ENCODE peak calls at places on chromosomes 16 and 17, in nine cellular contexts. D is neural progenitor cell, W is cardiac fibroblast, E is mucosa of descending colon, X is GM12865, R is nephron progenitor cell, V is HCT116, G is cardiac muscle cell, L is Peyer's patch. N is an unnamed sample.

GRCh38 chr16:24701521-24701951 is 27.9 kb upstream of the TNRC6A start:
- DNase-seq in L (no peak), R (no peak), D (no peak), E (no peak), X (no peak), V (no peak), W (peak; percentile 46), G (no peak), N (no peak)

GRCh38 chr16:67339453-67339852 is 12.8 kb downstream of the LRRC36 start:
- DNase-seq in V (peak; percentile 18), W (peak; percentile 57), D (no peak), E (no peak), G (no peak), R (no peak), L (no peak), X (peak; percentile 26), N (no peak)

GRCh38 chr16:49287572-49287971 is 5.9 kb upstream of the CBLN1 start:
- DNase-seq in V (no peak), W (no peak), E (no peak), L (no peak), X (no peak), D (peak; percentile 17), G (no peak), R (no peak), N (no peak)

GRCh38 chr17:2171725-2172446 is 117.0 kb downstream of the HIC1 start:
- DNase-seq in D (no peak), V (no peak), R (peak; percentile 38), L (no peak), G (peak; percentile 60), E (no peak), W (peak; percentile 97), X (no peak), N (no peak)

GRCh38 chr16:56269824-56270684 is 78.8 kb downstream of the GNAO1 start:
- DNase-seq in G (peak; percentile 90), R (peak; percentile 25), V (no peak), W (peak; percentile 77), E (no peak), X (no peak), D (peak; percentile 20), L (no peak), N (no peak)

GRCh38 chr16:49463529-49463928 is 89.9 kb downstream of the C16orf78 start:
- DNase-seq in W (no peak), L (peak; percentile 92), G (no peak), E (no peak), V (no peak), D (peak; percentile 71), R (no peak), X (peak; percentile 89), N (no peak)

GRCh38 chr17:51805220-51805619 is 353.3 kb downstream of the CA10 start:
- DNase-seq in L (no peak), X (no peak), G (no peak), R (no peak), V (no peak), E (no peak), W (no peak), D (no peak), N (no peak)

GRCh38 chr17:38601539-38602351 is 4.0 kb downstream of the SRCIN1 start:
- DNase-seq in V (no peak), W (no peak), E (peak; percentile 78), G (peak; percentile 66), R (peak; percentile 57), L (no peak), D (peak; percentile 82), X (peak; percentile 29), N (no peak)

GRCh38 chr16:89686520-89687091 is at the start of gene CDK10:
- DNase-seq in W (peak; percentile 90), V (peak; percentile 84), X (peak; percentile 88), R (peak; percentile 97), D (peak; percentile 96), E (peak; percentile 91), G (peak; percentile 93), L (peak; percentile 74), N (peak; percentile 98)

GRCh38 chr16:80932725-80933124 is 74.0 kb downstream of the CMC2 start:
- DNase-seq in D (no peak), R (peak; percentile 10), E (peak; percentile 58), V (no peak), G (no peak), L (no peak), W (peak; percentile 99), X (no peak), N (no peak)

GRCh38 chr16:29198231-29198630 is 208.3 kb downstream of the NPIPB11 start:
- DNase-seq in G (no peak), W (no peak), E (no peak), D (no peak), V (no peak), L (peak; percentile 4), R (no peak), X (no peak), N (no peak)

GRCh38 chr16:29192329-29193247 is 207.7 kb downstream of the LAT start:
- DNase-seq in X (no peak), G (no peak), L (no peak), R (no peak), D (no peak), V (no peak), E (no peak), W (no peak), N (peak; percentile 8)
- TF ChIP-seq CTCF in X (peak; percentile 9), G (peak; percentile 13), L (no peak), R (no peak), D (no peak), V (peak; percentile 39), E (no peak), W (peak; percentile 8), N (no peak)

GRCh38 chr16:29694384-29695195 is 15.6 kb downstream of the QPRT start:
- DNase-seq in W (no peak), R (no peak), X (peak; percentile 40), V (no peak), D (no peak), L (no peak), E (peak; percentile 46), G (no peak), N (no peak)
- TF ChIP-seq CTCF in W (no peak), R (no peak), X (no peak), V (no peak), D (no peak), L (no peak), E (no peak), G (no peak), N (no peak)

GRCh38 chr17:18194804-18195203 is 11.2 kb downstream of the ALKBH5 start:
- DNase-seq in E (no peak), D (no peak), V (no peak), W (no peak), X (no peak), L (no peak), G (no peak), R (no peak), N (no peak)

GRCh38 chr17:18191071-18191667 is 7.5 kb downstream of the ALKBH5 start:
- DNase-seq in E (no peak), L (no peak), G (no peak), R (no peak), W (peak; percentile 20), D (no peak), V (no peak), X (no peak), N (no peak)

GRCh38 chr17:18194394-18194793 is 10.8 kb downstream of the ALKBH5 start:
- DNase-seq in V (no peak), L (no peak), D (no peak), W (no peak), E (no peak), R (no peak), X (no peak), G (no peak), N (no peak)

GRCh38 chr17:18190629-18191028 is 7.0 kb downstream of the ALKBH5 start:
- DNase-seq in D (no peak), G (no peak), E (no peak), R (no peak), X (no peak), L (no peak), V (no peak), W (peak; percentile 9), N (no peak)

GRCh38 chr17:18191967-18192366 is 8.3 kb downstream of the ALKBH5 start:
- DNase-seq in G (no peak), L (no peak), W (peak; percentile 7), V (no peak), D (no peak), R (no peak), X (no peak), E (no peak), N (no peak)
- TF ChIP-seq CTCF in G (peak; percentile 25), L (no peak), W (peak; percentile 47), V (peak; percentile 36), D (peak; percentile 39), R (no peak), X (peak; percentile 30), E (no peak), N (no peak)

GRCh38 chr17:80650339-80650672 is 105.7 kb downstream of the RPTOR start:
- DNase-seq in G (no peak), V (no peak), R (no peak), D (no peak), X (no peak), W (no peak), E (no peak), L (no peak), N (no peak)

GRCh38 chr17:80647746-80648145 is 103.1 kb downstream of the RPTOR start:
- DNase-seq in W (peak; percentile 86), D (no peak), V (no peak), R (no peak), L (no peak), G (no peak), E (no peak), X (no peak), N (no peak)

GRCh38 chr17:80650751-80651173 is 106.1 kb downstream of the RPTOR start:
- DNase-seq in V (no peak), R (no peak), L (no peak), E (no peak), D (peak; percentile 29), W (no peak), X (no peak), G (no peak), N (no peak)

GRCh38 chr17:80649200-80649644 is 104.6 kb downstream of the RPTOR start:
- DNase-seq in L (no peak), E (no peak), R (no peak), V (no peak), G (no peak), X (no peak), W (peak; percentile 15), D (no peak), N (no peak)

DNA sequence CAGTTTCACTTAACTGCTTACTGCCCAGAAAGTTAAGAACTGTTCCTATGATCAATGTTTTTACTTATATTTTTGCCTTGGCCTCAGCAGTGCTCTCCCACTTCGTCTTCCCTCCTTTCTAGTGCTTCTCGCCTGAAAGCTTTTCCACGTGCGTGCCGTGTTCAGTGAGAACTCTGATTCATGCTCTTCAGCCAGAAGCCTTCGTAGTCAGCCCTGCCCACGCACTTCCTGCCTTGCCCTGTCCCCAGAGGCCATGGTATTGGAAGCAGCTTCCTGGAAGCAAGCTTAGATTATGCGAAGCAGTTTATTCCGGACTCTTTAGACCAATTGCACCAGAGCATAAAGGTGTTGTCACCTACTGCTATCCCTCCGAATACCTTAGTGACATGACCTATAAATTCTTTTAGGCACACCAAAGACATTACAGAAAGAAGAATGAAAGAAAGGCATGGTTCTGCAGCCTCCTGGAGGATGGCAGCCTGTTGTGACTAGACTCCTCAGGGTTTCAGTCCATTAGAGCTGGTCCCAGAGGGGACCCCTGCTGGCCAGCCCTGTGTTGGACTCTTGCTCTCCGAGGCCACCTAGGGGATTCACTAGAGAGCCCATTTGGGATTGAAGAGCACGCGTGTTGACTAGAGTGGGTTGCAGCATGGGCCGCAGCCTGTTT is 105.2 kb downstream of the RPTOR start:
- DNase-seq in W (peak; percentile 97), L (peak; percentile 30), D (peak; percentile 79), E (no peak), R (peak; percentile 62), X (peak; percentile 21), G (peak; percentile 72), V (peak; percentile 63), N (no peak)
- TF ChIP-seq CTCF in W (peak; percentile 62), L (no peak), D (peak; percentile 67), E (no peak), R (peak; percentile 70), X (peak; percentile 14), G (peak; percentile 56), V (peak; percentile 99), N (no peak)